ENCODE peak calls at places on chromosome 6, in eight cellular contexts. A, T, K, W, L, P, N and E are unnamed samples.

GRCh38 chr6:111590209-111590955 is 15.3 kb downstream of the TRAF3IP2 start:
- DNase-seq in A (no peak), T (peak), K (no peak), W (no peak), L (no peak), P (no peak), N (no peak), E (no peak)

GRCh38 chr6:39568896-39569295 is 156.3 kb downstream of the KIF6 start:
- DNase-seq in A (no peak), T (peak), K (no peak), W (no peak), L (no peak), P (peak), N (no peak), E (peak)

GRCh38 chr6:16345449-16346330 is 107.3 kb downstream of the GMPR start:
- DNase-seq in A (no peak), T (peak), K (peak), W (peak), L (peak), P (peak), N (no peak), E (peak)

GRCh38 chr6:15431762-15432495 is 186.1 kb downstream of the JARID2 start:
- DNase-seq in A (no peak), T (peak), K (no peak), W (no peak), L (no peak), P (no peak), N (peak), E (no peak)

GRCh38 chr6:7201732-7202541 is 94.2 kb downstream of the RREB1 start:
- DNase-seq in A (no peak), T (no peak), K (no peak), W (no peak), L (no peak), P (no peak), N (no peak), E (no peak)

GRCh38 chr6:14765753-14766152 is 480.1 kb upstream of the JARID2 start:
- DNase-seq in A (no peak), T (no peak), K (no peak), W (no peak), L (no peak), P (no peak), N (no peak), E (no peak)

GRCh38 chr6:12605888-12606345 is 110.7 kb upstream of the PHACTR1 start:
- DNase-seq in A (peak), T (peak), K (peak), W (peak), L (peak), P (peak), N (peak), E (peak)

GRCh38 chr6:127347188-127347587 is 3.8 kb upstream of the ECHDC1 start:
- DNase-seq in A (no peak), T (peak), K (no peak), W (no peak), L (no peak), P (no peak), N (no peak), E (no peak)

GRCh38 chr6:21753571-21754108 is 160.1 kb downstream of the SOX4 start:
- DNase-seq in A (no peak), T (peak), K (peak), W (no peak), L (no peak), P (no peak), N (no peak), E (no peak)

GRCh38 chr6:137861550-137862337 is 5.3 kb upstream of the TNFAIP3 start:
- DNase-seq in A (no peak), T (no peak), K (no peak), W (no peak), L (no peak), P (no peak), N (no peak), E (no peak)

GRCh38 chr6:15365273-15365687 is 119.4 kb downstream of the JARID2 start:
- DNase-seq in A (peak), T (peak), K (no peak), W (no peak), L (peak), P (peak), N (peak), E (peak)

GRCh38 chr6:145015739-145016558 is 719.4 kb downstream of the EPM2A start:
- DNase-seq in A (no peak), T (peak), K (peak), W (peak), L (no peak), P (peak), N (no peak), E (peak)

GRCh38 chr6:107345398-107345797 is 114.0 kb downstream of the PDSS2 start:
- DNase-seq in A (no peak), T (no peak), K (no peak), W (no peak), L (no peak), P (no peak), N (no peak), E (no peak)

GRCh38 chr6:19599813-19600464 is 237.2 kb upstream of the ID4 start:
- DNase-seq in A (no peak), T (no peak), K (no peak), W (no peak), L (peak), P (no peak), N (peak), E (no peak)

GRCh38 chr6:136920858-136921520 is 1.1 kb upstream of the SLC35D3 start:
- DNase-seq in A (peak), T (peak), K (no peak), W (no peak), L (peak), P (no peak), N (peak), E (no peak)

GRCh38 chr6:34465551-34466241 is at the start of gene PACSIN1:
- DNase-seq in A (peak), T (no peak), K (no peak), W (no peak), L (peak), P (no peak), N (peak), E (no peak)

GRCh38 chr6:70151616-70152015 is 151.3 kb downstream of the COL9A1 start:
- DNase-seq in A (no peak), T (no peak), K (no peak), W (no peak), L (no peak), P (no peak), N (peak), E (no peak)

GRCh38 chr6:153129873-153130514 is 1.1 kb downstream of the RGS17 start:
- DNase-seq in A (peak), T (no peak), K (no peak), W (no peak), L (peak), P (no peak), N (peak), E (no peak)

GRCh38 chr6:126017668-126018067 is 31.3 kb downstream of the TRMT11 start:
- DNase-seq in A (no peak), T (peak), K (no peak), W (no peak), L (no peak), P (no peak), N (no peak), E (no peak)

GRCh38 chr6:129890701-129891100 is 29.6 kb upstream of the TMEM244 start:
- DNase-seq in A (no peak), T (no peak), K (no peak), W (no peak), L (no peak), P (no peak), N (no peak), E (no peak)

GRCh38 chr6:140572129-140572528 is 1197.7 kb upstream of the CITED2 start:
- DNase-seq in A (no peak), T (peak), K (peak), W (peak), L (no peak), P (peak), N (no peak), E (peak)

GRCh38 chr6:41700577-41701347 is 34.6 kb downstream of the TFEB start:
- DNase-seq in A (no peak), T (no peak), K (no peak), W (no peak), L (peak), P (no peak), N (no peak), E (no peak)

GRCh38 chr6:36933102-36933501 is 21.4 kb upstream of the PI16 start:
- DNase-seq in A (no peak), T (no peak), K (no peak), W (peak), L (no peak), P (no peak), N (no peak), E (peak)

GRCh38 chr6:70396796-70397729 is 16.2 kb upstream of the FAM135A start:
- DNase-seq in A (no peak), T (peak), K (no peak), W (no peak), L (no peak), P (no peak), N (no peak), E (no peak)

GRCh38 chr6:109515781-109516409 is 32.9 kb upstream of the ZBTB24 start:
- DNase-seq in A (no peak), T (no peak), K (no peak), W (no peak), L (no peak), P (no peak), N (no peak), E (no peak)

GRCh38 chr6:134049586-134049985 is 2.8 kb downstream of the SLC2A12 start:
- DNase-seq in A (no peak), T (no peak), K (no peak), W (no peak), L (no peak), P (no peak), N (no peak), E (no peak)

GRCh38 chr6:73695619-73696421 is at the start of gene CD109:
- DNase-seq in A (peak), T (peak), K (no peak), W (no peak), L (peak), P (peak), N (peak), E (peak)

GRCh38 chr6:49264909-49265308 is 198.1 kb downstream of the MMUT start:
- DNase-seq in A (no peak), T (no peak), K (no peak), W (no peak), L (peak), P (no peak), N (no peak), E (no peak)

GRCh38 chr6:53651149-53651763 is 14.3 kb downstream of the KLHL31 start:
- DNase-seq in A (peak), T (peak), K (peak), W (peak), L (peak), P (peak), N (peak), E (peak)

GRCh38 chr6:106591111-106591825 is 38.0 kb downstream of the RTN4IP1 start:
- DNase-seq in A (no peak), T (peak), K (peak), W (peak), L (no peak), P (peak), N (no peak), E (peak)

GRCh38 chr6:34235605-34236422 is 859 bp upstream of the HMGA1 start:
- DNase-seq in A (no peak), T (peak), K (peak), W (no peak), L (peak), P (no peak), N (peak), E (peak)

GRCh38 chr6:25942561-25943147 is 12.2 kb upstream of the SLC17A2 start:
- DNase-seq in A (peak), T (peak), K (no peak), W (no peak), L (peak), P (no peak), N (peak), E (peak)

GRCh38 chr6:165652766-165653165 is 10.3 kb downstream of the PDE10A start:
- DNase-seq in A (no peak), T (no peak), K (no peak), W (no peak), L (no peak), P (no peak), N (no peak), E (no peak)

GRCh38 chr6:147578159-147578558 is 69.7 kb downstream of the SAMD5 start:
- DNase-seq in A (no peak), T (no peak), K (no peak), W (no peak), L (no peak), P (no peak), N (no peak), E (no peak)

GRCh38 chr6:83221886-83222479 is 28.8 kb downstream of the RWDD2A start:
- DNase-seq in A (peak), T (peak), K (no peak), W (no peak), L (peak), P (peak), N (peak), E (peak)

GRCh38 chr6:22886881-22887581 is 317.7 kb downstream of the HDGFL1 start:
- DNase-seq in A (no peak), T (peak), K (no peak), W (peak), L (peak), P (peak), N (no peak), E (no peak)

GRCh38 chr6:33732385-33732784 is 14.3 kb downstream of the IP6K3 start:
- DNase-seq in A (no peak), T (no peak), K (no peak), W (no peak), L (no peak), P (no peak), N (no peak), E (no peak)